ENCODE peak calls at places on chromosomes 16 and 17, in six cellular contexts. I is Panc1; E is activated CD4-positive, alpha-beta T cell treated with anti-CD3 and anti-CD28 coated beads, Interleukin-2, amount 50 U/mL, for 1 hour; Z is stimulated activated CD4-positive, alpha-beta T cell treated with anti-CD3 and anti-CD28 coated beads, Interleukin-1b, Interleukin-23, amount 100 ng/mL, for 1 hour; N is HuH-7.5; Q is activated T-cell treated with anti-CD3 and anti-CD28 coated beads, Interleukin-2, amount 50 U/mL, for 24 hours. B is an unnamed sample.

GRCh38 chr17:42937712-42938596 is 26.3 kb downstream of the AARSD1 start:
- DNase-seq in I (no peak), E (peak), Z (no peak), N (peak), Q (peak), B (peak)

GRCh38 chr17:574061-574460 is 140.6 kb downstream of the VPS53 start:
- DNase-seq in I (no peak), E (no peak), Z (no peak), N (no peak), Q (no peak), B (no peak)

GRCh38 chr17:38898812-38899348 is 26.5 kb upstream of the LASP1NB start:
- DNase-seq in I (no peak), E (peak), Z (peak), N (no peak), Q (peak), B (no peak)

GRCh38 chr16:70270176-70270575 is 18.4 kb upstream of the EXOSC6 start:
- DNase-seq in I (no peak), E (no peak), Z (no peak), N (no peak), Q (no peak), B (no peak)

GRCh38 chr17:38458521-38458920 is 30.3 kb downstream of the ARHGAP23 start:
- DNase-seq in I (no peak), E (no peak), Z (no peak), N (no peak), Q (no peak), B (no peak)

GRCh38 chr16:79809376-79809775 is 208.8 kb upstream of the MAF start:
- DNase-seq in I (no peak), E (no peak), Z (no peak), N (no peak), Q (no peak), B (no peak)

GRCh38 chr16:75301804-75302203 is 50.4 kb upstream of the BCAR1 start:
- DNase-seq in I (no peak), E (no peak), Z (no peak), N (no peak), Q (no peak), B (no peak)

GRCh38 chr16:4624827-4625616 is 396 bp downstream of the MGRN1 start:
- DNase-seq in I (no peak), E (peak), Z (no peak), N (no peak), Q (peak), B (peak)

GRCh38 chr16:2803545-2804195 is 5.4 kb downstream of the PRSS41 start:
- DNase-seq in I (no peak), E (no peak), Z (no peak), N (no peak), Q (no peak), B (no peak)

GRCh38 chr17:33381201-33381600 is 88.1 kb upstream of the ASIC2 start:
- DNase-seq in I (no peak), E (no peak), Z (no peak), N (no peak), Q (no peak), B (no peak)

GRCh38 chr17:43587647-43588046 is 41.5 kb upstream of the ETV4 start:
- DNase-seq in I (no peak), E (no peak), Z (no peak), N (no peak), Q (no peak), B (no peak)

GRCh38 chr17:77436481-77436880 is 295.7 kb downstream of the SEC14L1 start:
- DNase-seq in I (no peak), E (no peak), Z (no peak), N (no peak), Q (no peak), B (no peak)

GRCh38 chr16:7177875-7178274 is 154.8 kb upstream of the RBFOX1 start:
- DNase-seq in I (no peak), E (no peak), Z (no peak), N (no peak), Q (no peak), B (no peak)

GRCh38 chr16:46920402-46921068 is 36.4 kb downstream of the GPT2 start:
- DNase-seq in I (no peak), E (no peak), Z (no peak), N (no peak), Q (no peak), B (no peak)

GRCh38 chr16:54577566-54578180 is 291.1 kb upstream of the IRX3 start:
- DNase-seq in I (no peak), E (no peak), Z (no peak), N (no peak), Q (no peak), B (no peak)

GRCh38 chr16:81646561-81646960 is 132.5 kb upstream of the PLCG2 start:
- DNase-seq in I (no peak), E (no peak), Z (no peak), N (no peak), Q (no peak), B (no peak)

GRCh38 chr16:72467157-72467759 is 295.3 kb upstream of the PMFBP1 start:
- DNase-seq in I (peak), E (no peak), Z (no peak), N (peak), Q (no peak), B (peak)